ENCODE peak calls at places on chromosome 9, in ten cellular contexts. J, Q, X, C, G, P, M, H, F and I are unnamed samples.

GRCh38 chr9:2289234-2289755 is 274.1 kb downstream of the SMARCA2 start:
- DNase-seq in J (no peak), Q (no peak), X (no peak), C (no peak), G (no peak), P (no peak), M (no peak), H (no peak), F (no peak), I (no peak)

GRCh38 chr9:133995012-133995896 is 3.1 kb upstream of the VAV2 start:
- DNase-seq in J (no peak), Q (no peak), X (no peak), C (no peak), G (no peak), P (no peak), M (no peak), H (peak; percentile 24), F (no peak), I (no peak)

GRCh38 chr9:98738741-98739140 is 30.0 kb upstream of the GABBR2 start:
- DNase-seq in J (no peak), Q (no peak), X (no peak), C (no peak), G (no peak), P (no peak), M (no peak), H (no peak), F (no peak), I (no peak)

GRCh38 chr9:123933401-123933800 is 3.5 kb upstream of the DENND1A start:
- DNase-seq in J (no peak), Q (peak; percentile 84), X (no peak), C (no peak), G (no peak), P (peak; percentile 88), M (peak; percentile 89), H (no peak), F (no peak), I (no peak)

GRCh38 chr9:36584626-36585460 is 12.1 kb downstream of the MELK start:
- DNase-seq in J (no peak), Q (peak; percentile 79), X (no peak), C (no peak), G (no peak), P (peak; percentile 72), M (peak; percentile 64), H (no peak), F (no peak), I (no peak)

GRCh38 chr9:72844440-72844768 is 108.4 kb downstream of the ALDH1A1 start:
- DNase-seq in J (no peak), Q (no peak), X (no peak), C (no peak), G (no peak), P (no peak), M (no peak), H (no peak), F (no peak), I (no peak)

GRCh38 chr9:13278368-13279246 is 885 bp downstream of the MPDZ start:
- DNase-seq in J (peak; percentile 22), Q (peak; percentile 72), X (peak; percentile 31), C (peak; percentile 55), G (no peak), P (no peak), M (peak; percentile 22), H (peak; percentile 67), F (peak; percentile 63), I (no peak)

GRCh38 chr9:19913151-19913550 is 124.3 kb upstream of the SLC24A2 start:
- DNase-seq in J (no peak), Q (no peak), X (no peak), C (no peak), G (no peak), P (no peak), M (peak; percentile 52), H (no peak), F (no peak), I (no peak)

GRCh38 chr9:131734165-131734610 is 5.7 kb downstream of the RAPGEF1 start:
- DNase-seq in J (no peak), Q (no peak), X (no peak), C (no peak), G (no peak), P (peak; percentile 90), M (no peak), H (no peak), F (no peak), I (no peak)

GRCh38 chr9:69121155-69122085 is 52.7 kb upstream of the TJP2 start:
- DNase-seq in J (peak; percentile 65), Q (no peak), X (no peak), C (peak; percentile 43), G (peak; percentile 64), P (no peak), M (peak; percentile 54), H (peak; percentile 89), F (peak; percentile 65), I (peak; percentile 38)

GRCh38 chr9:106284300-106284699 is 578.7 kb upstream of the ZNF462 start:
- DNase-seq in J (no peak), Q (no peak), X (no peak), C (no peak), G (no peak), P (no peak), M (no peak), H (peak; percentile 63), F (peak; percentile 48), I (no peak)

GRCh38 chr9:72579190-72579589 is 57.8 kb downstream of the TMC1 start:
- DNase-seq in J (peak; percentile 60), Q (peak; percentile 81), X (no peak), C (no peak), G (no peak), P (peak; percentile 90), M (peak; percentile 94), H (no peak), F (no peak), I (no peak)

GRCh38 chr9:883011-883410 is 41.5 kb downstream of the DMRT1 start:
- DNase-seq in J (no peak), Q (no peak), X (no peak), C (no peak), G (no peak), P (no peak), M (no peak), H (no peak), F (no peak), I (no peak)

GRCh38 chr9:2778816-2779215 is 61.5 kb downstream of the KCNV2 start:
- DNase-seq in J (no peak), Q (no peak), X (no peak), C (no peak), G (no peak), P (no peak), M (no peak), H (no peak), F (no peak), I (no peak)

GRCh38 chr9:5644522-5644921 is 15.6 kb downstream of the RIC1 start:
- DNase-seq in J (no peak), Q (peak; percentile 12), X (no peak), C (no peak), G (no peak), P (no peak), M (peak; percentile 13), H (no peak), F (no peak), I (no peak)

GRCh38 chr9:90477535-90477934 is 165.1 kb downstream of the DIRAS2 start:
- DNase-seq in J (no peak), Q (no peak), X (no peak), C (no peak), G (no peak), P (no peak), M (no peak), H (no peak), F (no peak), I (no peak)

GRCh38 chr9:81035171-81035570 is 654.2 kb downstream of the TLE1 start:
- DNase-seq in J (no peak), Q (peak; percentile 87), X (no peak), C (no peak), G (no peak), P (no peak), M (no peak), H (no peak), F (no peak), I (no peak)

GRCh38 chr9:114611516-114612271 is 603 bp downstream of the TMEM268 start:
- DNase-seq in J (peak; percentile 60), Q (peak; percentile 70), X (no peak), C (peak; percentile 68), G (peak; percentile 48), P (no peak), M (peak; percentile 70), H (peak; percentile 61), F (peak; percentile 53), I (peak; percentile 30)

GRCh38 chr9:70297141-70297540 is 38.4 kb downstream of the SMC5 start:
- DNase-seq in J (no peak), Q (peak; percentile 11), X (no peak), C (no peak), G (no peak), P (no peak), M (no peak), H (no peak), F (no peak), I (no peak)
- TF ChIP-seq CTCF in J (no peak), Q (no peak), X (no peak), C (no peak), G (no peak), P (no peak), M (no peak), H (no peak), F (no peak), I (no peak)

DNA sequence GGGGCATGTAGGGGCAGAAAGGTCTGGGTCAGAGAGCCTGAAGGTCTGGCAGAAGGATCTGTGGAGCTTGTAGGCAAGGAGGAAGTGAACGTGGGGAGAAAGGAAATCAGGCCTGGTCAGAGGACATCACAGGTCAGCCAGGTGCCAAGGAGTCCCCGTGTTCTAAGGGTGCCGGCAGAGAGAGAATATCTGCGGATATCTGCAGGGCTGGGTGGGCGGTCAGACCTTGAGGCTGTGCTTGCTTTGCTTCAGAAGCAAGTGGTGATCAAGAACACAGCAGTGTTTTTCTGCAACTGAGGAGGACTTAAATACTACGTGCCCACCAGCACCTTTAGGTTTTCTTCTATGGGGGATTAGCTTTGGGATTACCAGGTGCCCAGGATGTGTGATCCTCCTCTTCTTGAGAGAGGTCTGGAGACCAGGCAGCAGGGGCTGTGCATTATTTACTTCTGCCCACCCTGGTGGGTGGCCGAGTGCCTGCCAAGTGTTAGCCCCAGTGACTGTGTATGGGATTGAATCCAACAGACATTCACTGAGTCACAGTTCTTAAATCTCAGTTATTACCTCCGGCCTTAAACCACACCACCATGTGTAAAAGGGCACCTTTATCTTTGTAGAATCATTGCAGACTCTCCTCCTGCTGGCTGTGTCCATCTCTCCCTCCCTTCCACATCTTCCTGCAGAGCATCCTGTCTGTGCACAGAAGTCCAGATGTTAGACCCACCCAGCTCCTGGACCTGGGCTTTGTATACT is 12.5 kb upstream of the SHB start:
- DNase-seq in J (no peak), Q (no peak), X (no peak), C (no peak), G (no peak), P (no peak), M (no peak), H (no peak), F (no peak), I (no peak)
- TF ChIP-seq CTCF in J (no peak), Q (no peak), X (no peak), C (no peak), G (no peak), P (no peak), M (no peak), H (no peak), F (no peak), I (no peak)

GRCh38 chr9:78860806-78861475 is 564.0 kb downstream of the PSAT1 start:
- DNase-seq in J (no peak), Q (peak; percentile 79), X (no peak), C (no peak), G (no peak), P (no peak), M (peak; percentile 43), H (no peak), F (no peak), I (no peak)
- TF ChIP-seq CTCF in J (no peak), Q (peak; percentile 18), X (no peak), C (no peak), G (no peak), P (no peak), M (no peak), H (no peak), F (no peak), I (no peak)

GRCh38 chr9:112166176-112167140 is 8.6 kb downstream of the SUSD1 start:
- DNase-seq in J (no peak), Q (peak; percentile 42), X (no peak), C (no peak), G (no peak), P (peak; percentile 83), M (peak; percentile 85), H (peak; percentile 52), F (no peak), I (no peak)
- TF ChIP-seq CTCF in J (no peak), Q (peak; percentile 24), X (no peak), C (peak; percentile 14), G (no peak), P (no peak), M (peak; percentile 31), H (no peak), F (no peak), I (no peak)